ENCODE peak calls at places on chromosomes 3 and 15, in four cellular contexts. One of them, this sample, is unnamed.
A peak's percentile ranks its signal among the peaks of the same experiment; 100 is the strongest.

GRCh38 chr3:111610612-111611054 is 15.5 kb upstream of the ZBED2 start:
- DNase-seq in H9: no peak
- DNase-seq in fibroblast of mammary gland: no peak
- DNase-seq in CD14-positive monocyte: no peak
- DNase-seq in this sample: no peak

GRCh38 chr15:31439328-31439727 is 112.7 kb downstream of the KLF13 start:
- DNase-seq in H9: peak; percentile 63
- DNase-seq in fibroblast of mammary gland: peak; percentile 41
- DNase-seq in CD14-positive monocyte: peak; percentile 64
- DNase-seq in this sample: no peak

GRCh38 chr3:107211608-107212007 is 165.6 kb upstream of the CCDC54 start:
- DNase-seq in H9: no peak
- DNase-seq in fibroblast of mammary gland: peak; percentile 44
- DNase-seq in CD14-positive monocyte: no peak
- DNase-seq in this sample: no peak

GRCh38 chr3:56621686-56622085 is 61.4 kb downstream of the TASOR start:
- DNase-seq in H9: no peak
- DNase-seq in fibroblast of mammary gland: no peak
- DNase-seq in CD14-positive monocyte: no peak
- DNase-seq in this sample: no peak

GRCh38 chr3:156010829-156011228 is 109.5 kb upstream of the KCNAB1 start:
- DNase-seq in H9: no peak
- DNase-seq in fibroblast of mammary gland: peak; percentile 8
- DNase-seq in CD14-positive monocyte: no peak
- DNase-seq in this sample: no peak

GRCh38 chr3:99683465-99683864 is 45.1 kb downstream of the COL8A1 start:
- DNase-seq in H9: no peak
- DNase-seq in fibroblast of mammary gland: no peak
- DNase-seq in CD14-positive monocyte: no peak
- DNase-seq in this sample: no peak

GRCh38 chr3:98199020-98199419 is 32.5 kb downstream of the OR5H15 start:
- DNase-seq in H9: no peak
- DNase-seq in fibroblast of mammary gland: no peak
- DNase-seq in CD14-positive monocyte: no peak
- DNase-seq in this sample: no peak

GRCh38 chr3:61358364-61358763 is 107.1 kb upstream of the FHIT start:
- DNase-seq in H9: no peak
- DNase-seq in fibroblast of mammary gland: peak; percentile 4
- DNase-seq in CD14-positive monocyte: peak; percentile 68
- DNase-seq in this sample: peak; percentile 8

GRCh38 chr3:125916376-125916978 is 52.5 kb upstream of the ROPN1B start:
- DNase-seq in H9: peak; percentile 96
- DNase-seq in fibroblast of mammary gland: peak; percentile 88
- DNase-seq in CD14-positive monocyte: no peak
- DNase-seq in this sample: peak; percentile 96

GRCh38 chr15:67025719-67026118 is 39.7 kb upstream of the SMAD3 start:
- DNase-seq in H9: peak; percentile 12
- DNase-seq in fibroblast of mammary gland: peak; percentile 78
- DNase-seq in CD14-positive monocyte: no peak
- DNase-seq in this sample: peak; percentile 84

GRCh38 chr3:113873814-113874526 is 35.4 kb downstream of the GRAMD1C start:
- DNase-seq in H9: no peak
- DNase-seq in fibroblast of mammary gland: no peak
- DNase-seq in CD14-positive monocyte: no peak
- DNase-seq in this sample: no peak

GRCh38 chr3:36132214-36132613 is 248.1 kb upstream of the STAC start:
- DNase-seq in H9: no peak
- DNase-seq in fibroblast of mammary gland: no peak
- DNase-seq in CD14-positive monocyte: no peak
- DNase-seq in this sample: no peak

GRCh38 chr3:27378331-27378730 is 9.1 kb upstream of the NEK10 start:
- DNase-seq in H9: no peak
- DNase-seq in fibroblast of mammary gland: no peak
- DNase-seq in CD14-positive monocyte: no peak
- DNase-seq in this sample: no peak

GRCh38 chr3:27467545-27467944 is 16.6 kb downstream of the SLC4A7 start:
- DNase-seq in H9: no peak
- DNase-seq in fibroblast of mammary gland: peak; percentile 62
- DNase-seq in CD14-positive monocyte: no peak
- DNase-seq in this sample: peak; percentile 72

GRCh38 chr15:25691544-25692430 is 171.3 kb downstream of the ATP10A start:
- DNase-seq in H9: no peak
- DNase-seq in fibroblast of mammary gland: peak; percentile 59
- DNase-seq in CD14-positive monocyte: no peak
- DNase-seq in this sample: no peak

GRCh38 chr15:25694238-25694584 is 168.9 kb downstream of the ATP10A start:
- DNase-seq in H9: no peak
- DNase-seq in fibroblast of mammary gland: no peak
- DNase-seq in CD14-positive monocyte: no peak
- DNase-seq in this sample: no peak

GRCh38 chr15:25694823-25695312 is 168.3 kb downstream of the ATP10A start:
- DNase-seq in H9: no peak
- DNase-seq in fibroblast of mammary gland: no peak
- DNase-seq in CD14-positive monocyte: no peak
- DNase-seq in this sample: no peak

GRCh38 chr15:25695875-25696760 is 167.0 kb downstream of the ATP10A start:
- DNase-seq in H9: no peak
- DNase-seq in fibroblast of mammary gland: no peak
- DNase-seq in CD14-positive monocyte: no peak
- DNase-seq in this sample: no peak

DNA sequence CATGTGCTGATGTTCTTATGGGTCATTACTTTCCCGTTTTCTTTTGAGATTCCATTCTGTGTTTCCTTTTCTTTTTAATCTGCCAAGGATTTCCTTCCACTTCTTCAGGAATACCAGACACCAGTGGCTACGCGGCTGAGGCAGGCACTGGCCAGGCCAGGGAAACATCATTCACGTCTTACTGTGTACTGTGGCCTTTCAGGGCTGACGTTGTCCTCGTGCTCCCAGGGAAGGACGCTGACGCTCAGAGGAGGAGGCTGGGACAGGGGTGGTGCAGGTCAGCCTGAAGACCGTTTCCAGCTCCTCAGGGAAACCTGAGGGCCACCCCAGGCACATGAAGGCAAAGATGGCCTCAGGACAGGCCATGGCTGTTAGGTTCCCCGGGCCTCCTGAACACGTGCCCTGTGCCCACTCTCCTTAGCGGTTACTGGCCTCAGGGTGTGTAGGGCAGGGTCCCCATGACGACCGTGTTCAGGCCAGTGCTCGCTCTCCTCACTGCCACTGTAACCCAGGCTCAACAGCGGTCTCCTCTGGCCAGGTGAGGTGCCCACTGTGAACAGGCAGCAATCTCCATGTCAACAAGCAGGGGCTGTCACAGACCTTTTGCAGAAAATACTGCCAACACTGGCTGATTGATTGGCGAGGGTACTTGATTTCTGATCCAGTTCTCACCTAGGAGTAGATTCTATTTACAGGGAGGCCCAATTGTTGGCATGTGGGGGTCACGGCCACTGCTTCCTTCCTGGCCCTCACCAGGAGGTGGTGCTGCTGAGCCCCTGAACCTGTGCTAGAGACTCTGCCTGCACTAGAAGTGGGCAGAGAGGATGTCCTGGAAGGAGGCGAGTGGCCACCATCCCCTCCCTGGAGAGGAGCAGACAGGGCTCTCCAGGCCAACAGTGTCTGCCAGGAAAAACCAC is 169.5 kb downstream of the ATP10A start:
- DNase-seq in H9: peak; percentile 74
- DNase-seq in fibroblast of mammary gland: peak; percentile 39
- DNase-seq in CD14-positive monocyte: no peak
- DNase-seq in this sample: no peak
- TF ChIP-seq CTCF in H9: peak; percentile 84
- TF ChIP-seq CTCF in fibroblast of mammary gland: peak; percentile 83
- TF ChIP-seq CTCF in CD14-positive monocyte: peak; percentile 81
- TF ChIP-seq CTCF in this sample: peak; percentile 16

GRCh38 chr3:69309810-69310209 is 76.1 kb downstream of the FRMD4B start:
- DNase-seq in H9: no peak
- DNase-seq in fibroblast of mammary gland: peak; percentile 64
- DNase-seq in CD14-positive monocyte: no peak
- DNase-seq in this sample: peak; percentile 26
- TF ChIP-seq CTCF in H9: peak; percentile 65
- TF ChIP-seq CTCF in fibroblast of mammary gland: peak; percentile 65
- TF ChIP-seq CTCF in CD14-positive monocyte: no peak
- TF ChIP-seq CTCF in this sample: peak; percentile 54

GRCh38 chr15:39579487-39580116 is 1.3 kb upstream of the THBS1 start:
- DNase-seq in H9: peak; percentile 90
- DNase-seq in fibroblast of mammary gland: peak; percentile 91
- DNase-seq in CD14-positive monocyte: no peak
- DNase-seq in this sample: peak; percentile 93

GRCh38 chr15:39582286-39582976 is 1.6 kb downstream of the THBS1 start:
- DNase-seq in H9: no peak
- DNase-seq in fibroblast of mammary gland: peak; percentile 60
- DNase-seq in CD14-positive monocyte: no peak
- DNase-seq in this sample: peak; percentile 56

GRCh38 chr15:39581501-39582285 is 814 bp downstream of the THBS1 start:
- DNase-seq in H9: peak; percentile 71
- DNase-seq in fibroblast of mammary gland: peak; percentile 53
- DNase-seq in CD14-positive monocyte: peak; percentile 64
- DNase-seq in this sample: peak; percentile 52

GRCh38 chr15:39580117-39580629 is 706 bp upstream of the THBS1 start:
- DNase-seq in H9: peak; percentile 91
- DNase-seq in fibroblast of mammary gland: peak; percentile 94
- DNase-seq in CD14-positive monocyte: peak; percentile 89
- DNase-seq in this sample: peak; percentile 97

DNA sequence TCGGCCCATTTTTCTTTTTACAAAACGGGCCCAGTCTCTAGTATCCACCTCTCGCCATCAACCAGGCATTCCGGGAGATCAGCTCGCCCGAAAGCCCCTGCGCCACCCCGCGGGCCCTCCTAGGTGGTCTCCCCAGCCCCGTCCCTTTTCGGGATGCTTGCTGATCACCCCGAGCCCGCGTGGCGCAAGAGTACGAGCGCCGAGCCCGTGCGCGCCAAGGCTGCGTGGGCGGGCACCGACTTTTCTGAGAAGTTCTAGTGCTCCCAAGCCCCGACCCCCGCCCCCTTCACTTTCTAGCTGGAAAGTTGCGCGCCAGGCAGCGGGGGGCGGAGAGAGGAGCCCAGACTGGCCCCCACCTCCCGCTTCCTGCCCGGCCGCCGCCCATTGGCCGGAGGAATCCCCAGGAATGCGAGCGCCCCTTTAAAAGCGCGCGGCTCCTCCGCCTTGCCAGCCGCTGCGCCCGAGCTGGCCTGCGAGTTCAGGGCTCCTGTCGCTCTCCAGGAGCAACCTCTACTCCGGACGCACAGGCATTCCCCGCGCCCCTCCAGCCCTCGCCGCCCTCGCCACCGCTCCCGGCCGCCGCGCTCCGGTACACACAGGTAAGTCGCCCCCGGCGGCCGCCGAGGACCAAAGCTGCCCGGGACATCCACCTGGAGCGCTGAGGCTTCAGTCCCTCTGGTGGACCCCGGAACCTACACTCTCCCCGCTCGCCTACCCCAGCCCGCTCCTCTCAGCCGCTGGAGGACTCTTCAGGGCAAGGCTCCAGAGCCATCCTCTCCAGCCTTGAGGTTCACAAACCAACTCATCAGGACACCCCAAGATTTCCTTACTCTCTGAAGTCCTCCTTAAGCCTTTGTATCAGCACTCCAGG is at the start of gene THBS1:
- DNase-seq in H9: peak; percentile 96
- DNase-seq in fibroblast of mammary gland: peak; percentile 85
- DNase-seq in CD14-positive monocyte: peak; percentile 56
- DNase-seq in this sample: peak; percentile 94
- TF ChIP-seq CTCF in H9: no peak
- TF ChIP-seq CTCF in fibroblast of mammary gland: no peak
- TF ChIP-seq CTCF in CD14-positive monocyte: no peak
- TF ChIP-seq CTCF in this sample: no peak

GRCh38 chr15:75790631-75791336 is 52.5 kb upstream of the UBE2Q2 start:
- DNase-seq in H9: peak; percentile 25
- DNase-seq in fibroblast of mammary gland: no peak
- DNase-seq in CD14-positive monocyte: no peak
- DNase-seq in this sample: no peak

GRCh38 chr15:75782926-75783325 is 60.3 kb upstream of the UBE2Q2 start:
- DNase-seq in H9: peak; percentile 24
- DNase-seq in fibroblast of mammary gland: no peak
- DNase-seq in CD14-positive monocyte: no peak
- DNase-seq in this sample: no peak

GRCh38 chr15:75791337-75791713 is 51.9 kb upstream of the UBE2Q2 start:
- DNase-seq in H9: peak; percentile 17
- DNase-seq in fibroblast of mammary gland: no peak
- DNase-seq in CD14-positive monocyte: no peak
- DNase-seq in this sample: no peak

GRCh38 chr15:75786564-75786925 is 56.7 kb upstream of the UBE2Q2 start:
- DNase-seq in H9: no peak
- DNase-seq in fibroblast of mammary gland: no peak
- DNase-seq in CD14-positive monocyte: no peak
- DNase-seq in this sample: no peak

DNA sequence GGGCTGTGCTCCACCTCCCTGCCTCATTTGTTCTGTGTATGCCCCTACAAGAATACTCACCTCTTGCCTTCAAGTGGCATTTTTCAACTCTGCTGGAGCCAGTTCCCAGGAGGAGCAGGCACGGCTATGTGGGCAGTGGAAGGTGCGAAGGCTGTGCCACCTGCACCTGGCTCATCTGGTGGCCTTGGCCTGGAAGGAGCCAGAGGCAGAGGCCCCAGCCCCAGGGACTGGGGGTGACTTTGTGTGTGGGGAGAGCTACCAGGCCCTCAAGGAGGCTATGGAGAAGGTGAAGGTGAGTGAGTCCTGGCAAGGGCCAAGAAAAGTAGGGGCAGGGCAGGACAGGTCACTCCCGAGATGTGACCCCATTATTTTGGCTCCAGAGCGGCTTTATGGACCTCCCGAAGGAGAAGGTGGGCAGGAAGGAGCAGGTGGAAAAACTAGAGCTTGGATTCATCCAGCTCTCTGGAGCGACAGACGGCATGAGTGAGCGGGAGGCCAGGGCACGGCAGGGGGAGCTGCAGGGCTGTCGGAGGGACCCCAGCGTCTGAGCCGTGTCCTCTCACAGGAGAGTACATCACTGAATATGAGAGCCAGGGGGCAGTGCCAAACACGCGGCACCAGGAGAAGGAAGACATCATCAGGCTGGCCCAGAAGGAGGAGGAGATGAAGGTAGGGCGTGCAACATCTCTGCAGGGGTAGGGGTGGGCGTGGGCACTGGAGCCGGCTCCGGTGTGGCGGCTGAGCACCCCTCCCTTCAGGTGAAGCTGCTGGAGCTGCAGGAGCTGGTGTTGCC is 57.3 kb upstream of the UBE2Q2 start:
- DNase-seq in H9: peak; percentile 82
- DNase-seq in fibroblast of mammary gland: no peak
- DNase-seq in CD14-positive monocyte: no peak
- DNase-seq in this sample: peak; percentile 7
- TF ChIP-seq CTCF in H9: peak; percentile 72
- TF ChIP-seq CTCF in fibroblast of mammary gland: peak; percentile 6
- TF ChIP-seq CTCF in CD14-positive monocyte: no peak
- TF ChIP-seq CTCF in this sample: peak; percentile 13

GRCh38 chr3:93907132-93907531 is 66.6 kb downstream of the PROS1 start:
- DNase-seq in H9: no peak
- DNase-seq in fibroblast of mammary gland: no peak
- DNase-seq in CD14-positive monocyte: no peak
- DNase-seq in this sample: no peak

GRCh38 chr3:93910085-93910484 is 63.6 kb downstream of the PROS1 start:
- DNase-seq in H9: no peak
- DNase-seq in fibroblast of mammary gland: peak; percentile 30
- DNase-seq in CD14-positive monocyte: no peak
- DNase-seq in this sample: peak; percentile 26

GRCh38 chr3:93904568-93904967 is 69.1 kb downstream of the PROS1 start:
- DNase-seq in H9: no peak
- DNase-seq in fibroblast of mammary gland: no peak
- DNase-seq in CD14-positive monocyte: no peak
- DNase-seq in this sample: no peak

GRCh38 chr3:93906245-93906644 is 67.5 kb downstream of the PROS1 start:
- DNase-seq in H9: no peak
- DNase-seq in fibroblast of mammary gland: no peak
- DNase-seq in CD14-positive monocyte: no peak
- DNase-seq in this sample: no peak
- TF ChIP-seq CTCF in H9: no peak
- TF ChIP-seq CTCF in fibroblast of mammary gland: no peak
- TF ChIP-seq CTCF in CD14-positive monocyte: no peak
- TF ChIP-seq CTCF in this sample: no peak

This sample was measured in fibroblast of villous mesenchyme.